ENCODE peak calls at places on chromosomes 1 and 21, in nine cellular contexts. M, J, G, T, D, W, Y, U and O are unnamed samples. For H3K4me1, the result is how much of the 10 kb centered on the place peaks cover.

GRCh38 chr1:71593523-71593922 is 512.7 kb upstream of the ZRANB2 start:
- DNase-seq in M (no peak), J (no peak), G (peak), T (no peak), D (peak), W (no peak), Y (no peak), U (no peak), O (no peak)

GRCh38 chr1:63064135-63064534 is 258.2 kb upstream of the FOXD3 start:
- DNase-seq in M (no peak), J (no peak), G (no peak), T (no peak), D (peak), W (no peak), Y (no peak), U (no peak), O (no peak)

GRCh38 chr1:114986286-114986685 is 43.3 kb upstream of the TSHB start:
- DNase-seq in M (no peak), J (no peak), G (no peak), T (no peak), D (no peak), W (no peak), Y (no peak), U (no peak), O (no peak)

GRCh38 chr1:27887215-27888035 is 15.1 kb downstream of the THEMIS2 start:
- DNase-seq in M (no peak), J (peak), G (no peak), T (peak), D (no peak), W (no peak), Y (no peak), U (no peak), O (peak)

GRCh38 chr21:44931137-44931500 is 8.7 kb upstream of the SLX9 start:
- DNase-seq in M (peak), J (no peak), G (no peak), T (peak), D (peak), W (no peak), Y (no peak), U (peak), O (no peak)

GRCh38 chr1:212797681-212798080 is 6.0 kb downstream of the TATDN3 start:
- DNase-seq in M (no peak), J (no peak), G (no peak), T (no peak), D (no peak), W (no peak), Y (no peak), U (no peak), O (no peak)

GRCh38 chr21:36852293-36852692 is 114.2 kb downstream of the HLCS start:
- DNase-seq in M (no peak), J (no peak), G (no peak), T (no peak), D (peak), W (no peak), Y (no peak), U (no peak), O (no peak)

GRCh38 chr21:35643176-35643575 is 417.1 kb downstream of the SETD4 start:
- DNase-seq in M (no peak), J (no peak), G (no peak), T (no peak), D (no peak), W (no peak), Y (no peak), U (no peak), O (no peak)

GRCh38 chr21:45877821-45878469 is 103.6 kb upstream of the COL6A1 start:
- DNase-seq in M (peak), J (no peak), G (no peak), T (no peak), D (no peak), W (no peak), Y (no peak), U (no peak), O (no peak)

GRCh38 chr1:226646026-226646869 is 92.8 kb downstream of the ITPKB start:
- DNase-seq in M (peak), J (no peak), G (no peak), T (no peak), D (no peak), W (no peak), Y (no peak), U (peak), O (no peak)

GRCh38 chr1:203166192-203166940 is 9.3 kb downstream of the MYBPH start:
- DNase-seq in M (peak), J (no peak), G (peak), T (no peak), D (no peak), W (no peak), Y (peak), U (no peak), O (peak)

GRCh38 chr1:19033516-19033840 is 77.0 kb upstream of the IFFO2 start:
- DNase-seq in M (no peak), J (no peak), G (no peak), T (no peak), D (no peak), W (no peak), Y (no peak), U (peak), O (no peak)

GRCh38 chr1:56052090-56052489 is 527.3 kb downstream of the PLPP3 start:
- DNase-seq in M (no peak), J (no peak), G (no peak), T (no peak), D (no peak), W (no peak), Y (no peak), U (no peak), O (no peak)

GRCh38 chr1:98045211-98046030 is 124.6 kb upstream of the DPYD start:
- DNase-seq in M (peak), J (no peak), G (no peak), T (no peak), D (peak), W (no peak), Y (peak), U (peak), O (no peak)

GRCh38 chr1:15206418-15207030 is 40.5 kb upstream of the FHAD1 start:
- DNase-seq in M (no peak), J (no peak), G (no peak), T (no peak), D (peak), W (no peak), Y (no peak), U (no peak), O (no peak)

GRCh38 chr1:5394111-5394510 is 598.1 kb downstream of the NPHP4 start:
- DNase-seq in M (no peak), J (no peak), G (no peak), T (no peak), D (no peak), W (no peak), Y (no peak), U (no peak), O (no peak)

GRCh38 chr1:178946855-178947687 is 76.2 kb upstream of the ANGPTL1 start:
- DNase-seq in M (no peak), J (no peak), G (no peak), T (no peak), D (no peak), W (no peak), Y (no peak), U (no peak), O (no peak)

GRCh38 chr1:154199563-154199879 is 6.6 kb downstream of the CFAP141 start:
- DNase-seq in M (no peak), J (no peak), G (no peak), T (no peak), D (no peak), W (no peak), Y (no peak), U (no peak), O (no peak)

GRCh38 chr1:85465791-85466134 is 804 bp upstream of the DDAH1 start:
- DNase-seq in M (no peak), J (no peak), G (no peak), T (no peak), D (no peak), W (no peak), Y (no peak), U (no peak), O (no peak)

GRCh38 chr1:32991386-32991785 is 26.8 kb upstream of the RNF19B start:
- DNase-seq in M (no peak), J (no peak), G (no peak), T (no peak), D (no peak), W (no peak), Y (no peak), U (no peak), O (no peak)

GRCh38 chr1:92125204-92125603 is 45.1 kb downstream of the BTBD8 start:
- DNase-seq in M (no peak), J (no peak), G (no peak), T (no peak), D (no peak), W (no peak), Y (no peak), U (no peak), O (no peak)

GRCh38 chr1:228982637-228983036 is 247.4 kb downstream of the RHOU start:
- DNase-seq in M (no peak), J (no peak), G (no peak), T (no peak), D (no peak), W (no peak), Y (no peak), U (no peak), O (no peak)

GRCh38 chr1:187281085-187281484 is 452.3 kb downstream of the PLA2G4A start:
- DNase-seq in M (no peak), J (no peak), G (no peak), T (no peak), D (no peak), W (no peak), Y (no peak), U (no peak), O (no peak)

GRCh38 chr1:175750366-175751111 is 7.1 kb upstream of the TNR start:
- DNase-seq in M (no peak), J (no peak), G (no peak), T (no peak), D (no peak), W (no peak), Y (no peak), U (no peak), O (no peak)

GRCh38 chr1:92572520-92572919 is 85.8 kb upstream of the GFI1 start:
- DNase-seq in M (no peak), J (no peak), G (no peak), T (no peak), D (no peak), W (no peak), Y (no peak), U (no peak), O (no peak)

GRCh38 chr1:46489169-46489637 is 433 bp upstream of the DMBX1 start:
- DNase-seq in M (no peak), J (no peak), G (no peak), T (no peak), D (no peak), W (no peak), Y (no peak), U (peak), O (no peak)
- H3K4me3 ChIP-seq in M (no peak), J (no peak), G (peak), T (no peak), D (peak), W (peak), Y (peak), U (peak), O (no peak)

DNA sequence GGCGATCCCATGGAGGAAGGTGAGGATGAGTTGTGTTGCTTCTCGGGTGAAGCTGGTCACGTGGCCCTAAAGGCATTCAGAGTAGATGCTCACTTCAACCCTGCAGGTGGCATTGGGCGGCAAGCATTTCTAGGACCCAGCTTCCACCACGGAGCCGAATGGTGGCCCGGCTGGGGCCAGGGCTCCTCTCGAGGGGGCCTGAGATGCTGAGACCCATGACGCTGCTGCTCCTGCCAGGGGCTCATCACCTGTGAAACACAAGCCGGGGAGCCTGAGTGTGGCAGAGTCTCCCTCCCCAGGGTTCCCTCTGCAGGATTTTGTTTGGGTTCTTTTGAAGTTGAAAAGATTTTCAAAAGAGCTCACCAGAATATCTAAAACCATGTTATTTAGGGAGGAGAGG is 41.2 kb downstream of the ABCG1 start:
- DNase-seq in M (no peak), J (no peak), G (no peak), T (no peak), D (no peak), W (no peak), Y (no peak), U (no peak), O (no peak)
- H3K4me1 ChIP-seq in M (under half), J (under half), G (under half), T (under half), D (under half), W (under half), Y (under half), U (under half), O (under half)

GRCh38 chr1:171084879-171085278 is 5.8 kb upstream of the FMO3 start:
- DNase-seq in M (no peak), J (no peak), G (no peak), T (no peak), D (no peak), W (no peak), Y (no peak), U (no peak), O (no peak)
- H3K4me3 ChIP-seq in M (no peak), J (no peak), G (no peak), T (no peak), D (no peak), W (no peak), Y (no peak), U (no peak), O (no peak)

GRCh38 chr1:31575373-31576140 is 758 bp upstream of the TINAGL1 start:
- DNase-seq in M (peak), J (no peak), G (no peak), T (no peak), D (peak), W (no peak), Y (peak), U (peak), O (no peak)

GRCh38 chr1:31576743-31577455 is 584 bp downstream of the TINAGL1 start:
- DNase-seq in M (peak), J (no peak), G (no peak), T (no peak), D (no peak), W (no peak), Y (peak), U (peak), O (no peak)

GRCh38 chr1:31577515-31578191 is 1.3 kb downstream of the TINAGL1 start:
- DNase-seq in M (peak), J (no peak), G (no peak), T (no peak), D (peak), W (no peak), Y (no peak), U (no peak), O (no peak)

GRCh38 chr1:31574749-31575372 is 1.5 kb upstream of the TINAGL1 start:
- DNase-seq in M (no peak), J (no peak), G (no peak), T (no peak), D (no peak), W (no peak), Y (no peak), U (no peak), O (no peak)

DNA sequence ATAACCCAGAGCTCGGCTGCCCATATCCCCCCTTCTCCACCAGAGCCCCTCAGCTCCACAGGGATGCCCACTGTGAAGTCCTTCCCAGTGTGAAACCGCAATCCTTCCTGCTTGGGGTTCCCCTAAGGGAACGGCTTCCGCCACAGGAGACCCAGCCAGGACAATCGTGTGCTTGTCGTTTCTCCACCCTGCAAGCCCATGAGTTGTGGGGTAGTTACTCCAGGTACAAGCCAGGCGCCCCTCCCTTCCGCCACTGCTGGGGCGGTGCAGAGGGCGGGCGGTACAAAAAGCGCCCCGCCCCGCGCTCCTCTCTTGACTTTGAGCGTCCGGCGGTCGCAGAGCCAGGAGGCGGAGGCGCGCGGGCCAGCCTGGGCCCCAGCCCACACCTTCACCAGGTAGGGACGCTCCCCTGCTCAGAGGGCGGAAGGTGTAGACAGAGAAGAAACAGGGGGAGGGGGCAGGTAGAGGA is at the start of gene TINAGL1:
- DNase-seq in M (peak), J (no peak), G (no peak), T (no peak), D (peak), W (no peak), Y (peak), U (peak), O (no peak)
- H3K4me1 ChIP-seq in M (under half), J (under half), G (under half), T (under half), D (under half), W (half or more), Y (half or more), U (under half), O (under half)